ENCODE peak calls at places on chromosomes 2 and 18, in nine cellular contexts. W, N, F, D, Z, U, J, H and I are unnamed samples. For H3K4me1 and H3K9me3, the result is how much of the 10 kb centered on the place peaks cover.

GRCh38 chr2:222241054-222241453 is 57.7 kb downstream of the PAX3 start:
- DNase-seq in W (no peak), N (no peak), F (no peak), D (no peak), Z (no peak), U (no peak), J (no peak), H (no peak), I (no peak)

GRCh38 chr18:71304856-71305255 is 1016.0 kb downstream of the SOCS6 start:
- DNase-seq in W (no peak), N (no peak), F (no peak), D (no peak), Z (no peak), U (no peak), J (no peak), H (no peak), I (no peak)

GRCh38 chr2:144511945-144512344 is 8.0 kb downstream of the ZEB2 start:
- DNase-seq in W (no peak), N (no peak), F (no peak), D (no peak), Z (no peak), U (no peak), J (no peak), H (no peak), I (no peak)

GRCh38 chr18:76521367-76521766 is 26.3 kb upstream of the ZNF516 start:
- DNase-seq in W (no peak), N (no peak), F (no peak), D (no peak), Z (no peak), U (no peak), J (no peak), H (no peak), I (no peak)

GRCh38 chr2:20630967-20631366 is 19.9 kb downstream of the HS1BP3 start:
- DNase-seq in W (no peak), N (no peak), F (no peak), D (no peak), Z (no peak), U (no peak), J (no peak), H (no peak), I (no peak)

GRCh38 chr2:181680937-181681811 is 857 bp upstream of the NEUROD1 start:
- DNase-seq in W (no peak), N (no peak), F (no peak), D (no peak), Z (no peak), U (no peak), J (no peak), H (no peak), I (no peak)

GRCh38 chr2:6945087-6945813 is 28.0 kb downstream of the RNF144A start:
- DNase-seq in W (no peak), N (no peak), F (peak), D (no peak), Z (no peak), U (no peak), J (no peak), H (no peak), I (no peak)

GRCh38 chr18:50855976-50856772 is 22.7 kb upstream of the ME2 start:
- DNase-seq in W (no peak), N (no peak), F (no peak), D (no peak), Z (no peak), U (no peak), J (no peak), H (no peak), I (no peak)

DNA sequence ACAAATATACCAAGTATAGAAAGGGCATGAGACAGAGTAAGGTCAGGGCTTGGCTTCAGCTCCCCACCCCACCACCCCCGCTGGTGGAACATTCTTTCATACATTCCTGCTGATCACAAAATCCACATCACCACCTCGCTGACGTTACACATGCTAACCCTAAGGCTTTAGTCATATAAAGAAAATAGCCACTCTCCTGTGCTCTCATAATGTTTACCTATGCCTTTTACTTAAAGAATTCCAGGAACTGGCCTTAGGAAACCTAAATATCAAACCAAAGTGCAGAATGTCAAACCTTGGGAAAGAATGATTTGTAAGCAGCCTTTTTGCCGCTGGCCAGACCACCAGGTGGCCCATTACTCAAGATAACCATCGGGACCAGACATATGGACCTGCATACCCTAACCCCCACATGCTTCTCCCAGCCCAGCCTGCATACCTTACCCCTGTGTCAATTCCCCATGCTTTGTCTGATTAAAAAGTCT is 136.3 kb upstream of the SLC39A10 start:
- DNase-seq in W (peak), N (no peak), F (no peak), D (no peak), Z (no peak), U (no peak), J (no peak), H (peak), I (peak)
- TF ChIP-seq CTCF in W (no peak), N (no peak), F (no peak), D (no peak), Z (no peak), U (no peak), J (no peak), H (peak), I (no peak)

DNA sequence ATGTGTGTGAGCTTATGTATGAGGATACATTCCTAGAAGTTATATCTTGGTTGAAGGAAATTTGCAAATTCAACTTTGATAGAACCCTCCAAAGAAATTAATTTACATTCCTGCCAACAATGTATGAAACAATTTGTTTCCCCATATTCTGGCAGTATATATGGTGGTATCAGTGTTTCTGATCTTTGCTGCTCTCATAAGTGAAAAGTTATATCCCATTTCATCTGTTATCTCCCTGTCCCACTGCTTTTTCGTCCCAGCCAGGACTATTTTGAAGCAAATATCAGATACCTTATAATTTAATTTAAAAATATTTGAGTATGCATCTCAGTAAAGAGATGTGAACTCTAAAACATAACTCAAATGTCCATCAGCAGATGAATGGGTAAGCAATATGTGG is 7.1 kb downstream of the UBR3 start:
- DNase-seq in W (no peak), N (no peak), F (no peak), D (no peak), Z (no peak), U (no peak), J (no peak), H (no peak), I (no peak)
- H3K4me1 ChIP-seq in W (under half), N (under half), F (under half), D (under half), Z (under half), U (under half), J (under half), H (under half), I (under half)

DNA sequence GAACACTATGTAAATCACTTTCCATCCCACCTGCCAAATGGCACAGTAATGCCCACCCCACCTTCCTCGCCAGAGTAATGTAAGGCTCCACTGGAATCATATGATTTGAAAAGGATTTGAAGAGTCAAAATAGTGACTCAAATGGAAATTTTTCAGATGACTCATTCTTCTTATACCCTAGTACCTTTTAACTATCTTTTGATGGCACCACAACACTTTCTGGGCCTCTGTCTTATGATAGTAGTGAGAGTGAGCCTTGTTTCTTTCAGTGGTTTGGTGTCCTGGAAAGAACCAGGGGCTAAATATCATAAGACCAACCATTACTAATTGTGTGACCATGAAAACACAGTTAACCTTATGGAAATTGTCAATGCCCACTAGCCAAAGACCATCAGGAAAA is 235.4 kb upstream of the SLC14A2 start:
- DNase-seq in W (no peak), N (no peak), F (no peak), D (no peak), Z (no peak), U (no peak), J (no peak), H (no peak), I (no peak)
- H3K9me3 ChIP-seq in W (under half), N (under half), F (under half), D (under half), Z (under half), U (under half), J (under half), H (under half), I (under half)

GRCh38 chr18:55465313-55465712 is 122.7 kb downstream of the TCF4 start:
- DNase-seq in W (no peak), N (no peak), F (no peak), D (no peak), Z (no peak), U (no peak), J (no peak), H (no peak), I (no peak)
- TF ChIP-seq CTCF in W (no peak), N (no peak), F (no peak), D (no peak), Z (no peak), U (no peak), J (no peak), H (no peak), I (no peak)